ENCODE peak calls at places on chromosomes 13 and 19, in eight cellular contexts. V is dorsolateral prefrontal cortex; P is upper lobe of left lung; O is stimulated activated CD4-positive, alpha-beta T cell treated with anti-CD3 and anti-CD28 coated beads, Interleukin-1b, Interleukin-23, amount 100 ng/mL, for 24 hours; Q is activated T-helper 1 cell treated with anti-CD3 and anti-CD28 coated beads, Interleukin-2, amount 50 U/mL, for 16 hours; U is activated T-cell treated with anti-CD3 and anti-CD28 coated beads, Interleukin-2, amount 50 U/mL, for 48 hours; S is tibial artery; D is Jurkat, Clone E6-1. A is an unnamed sample.

GRCh38 chr19:47757617-47758432 is 12.5 kb downstream of the NOP53 start:
- DNase-seq in V (no peak), P (no peak), O (no peak), Q (no peak), U (no peak), S (no peak), D (no peak), A (no peak)

GRCh38 chr19:50896591-50897190 is 14.5 kb downstream of the KLK4 start:
- DNase-seq in V (no peak), P (no peak), O (no peak), Q (no peak), U (peak), S (peak), D (peak), A (no peak)

GRCh38 chr13:21934309-21934708 is 263.4 kb downstream of the FGF9 start:
- DNase-seq in V (no peak), P (no peak), O (no peak), Q (no peak), U (no peak), S (no peak), D (no peak), A (no peak)

GRCh38 chr19:39996218-39996810 is 546 bp upstream of the ZNF546 start:
- DNase-seq in V (peak), P (peak), O (peak), Q (no peak), U (no peak), S (no peak), D (peak), A (peak)

GRCh38 chr13:111202745-111203144 is 87.6 kb downstream of the ARHGEF7 start:
- DNase-seq in V (no peak), P (no peak), O (no peak), Q (no peak), U (no peak), S (no peak), D (peak), A (no peak)

GRCh38 chr19:44212865-44213346 is 574 bp downstream of the ZNF227 start:
- DNase-seq in V (no peak), P (no peak), O (no peak), Q (no peak), U (peak), S (no peak), D (no peak), A (peak)

GRCh38 chr13:21069561-21070004 is 8.2 kb upstream of the LATS2 start:
- DNase-seq in V (no peak), P (no peak), O (no peak), Q (no peak), U (no peak), S (no peak), D (no peak), A (no peak)

GRCh38 chr19:3608750-3609322 is 2.2 kb upstream of the TBXA2R start:
- DNase-seq in V (no peak), P (peak), O (no peak), Q (no peak), U (no peak), S (peak), D (no peak), A (no peak)

GRCh38 chr13:112943309-112944125 is 25.5 kb upstream of the MCF2L start:
- DNase-seq in V (no peak), P (peak), O (peak), Q (no peak), U (peak), S (no peak), D (no peak), A (no peak)

GRCh38 chr19:4374451-4375163 is 25.7 kb downstream of the SH3GL1 start:
- DNase-seq in V (no peak), P (peak), O (no peak), Q (no peak), U (no peak), S (peak), D (no peak), A (no peak)

GRCh38 chr19:13001502-13002388 is 6.5 kb downstream of the NFIX start:
- DNase-seq in V (peak), P (no peak), O (no peak), Q (no peak), U (no peak), S (peak), D (no peak), A (peak)

GRCh38 chr19:19256072-19256969 is 16.8 kb downstream of the TM6SF2 start:
- DNase-seq in V (no peak), P (no peak), O (no peak), Q (no peak), U (no peak), S (no peak), D (no peak), A (peak)

GRCh38 chr13:98930014-98930625 is 47.7 kb downstream of the DOCK9 start:
- DNase-seq in V (peak), P (no peak), O (no peak), Q (no peak), U (peak), S (no peak), D (no peak), A (peak)

GRCh38 chr19:37114001-37114400 is 35.8 kb downstream of the ZNF420 start:
- DNase-seq in V (no peak), P (no peak), O (no peak), Q (no peak), U (no peak), S (no peak), D (no peak), A (no peak)

GRCh38 chr19:43675269-43675879 is 5.4 kb upstream of the PLAUR start:
- DNase-seq in V (no peak), P (peak), O (no peak), Q (no peak), U (peak), S (no peak), D (no peak), A (no peak)

GRCh38 chr19:33125929-33126388 is 6.0 kb upstream of the WDR88 start:
- DNase-seq in V (peak), P (peak), O (peak), Q (peak), U (peak), S (no peak), D (peak), A (peak)

GRCh38 chr13:27599845-27600553 is 20.3 kb downstream of the LNX2 start:
- DNase-seq in V (no peak), P (no peak), O (no peak), Q (no peak), U (no peak), S (no peak), D (no peak), A (no peak)

GRCh38 chr19:51777570-51778460 is 16.8 kb downstream of the FPR2 start:
- DNase-seq in V (peak), P (peak), O (peak), Q (no peak), U (peak), S (peak), D (peak), A (peak)

GRCh38 chr13:95603887-95604533 is 40.5 kb downstream of the DZIP1 start:
- DNase-seq in V (peak), P (peak), O (no peak), Q (no peak), U (no peak), S (no peak), D (no peak), A (peak)

A was measured in head of caudate nucleus.